ENCODE peak calls at places on chromosomes 13 and 19, in ten cellular contexts. P is colonic mucosa, N is testis, L is hepatocyte, S is foreskin keratinocyte, K is PC-3, C is body of pancreas, B is cardiac muscle cell, J is heart right ventricle, F is A549. A is an unnamed sample.

GRCh38 chr19:50205681-50206138 is 2.3 kb downstream of the MYH14 start:
- DNase-seq in P (peak), N (no peak), L (peak), S (no peak), K (no peak), C (peak), B (no peak), J (no peak), F (no peak), A (peak)

GRCh38 chr19:12603714-12604113 is 6.9 kb downstream of the ZNF490 start:
- DNase-seq in P (no peak), N (no peak), L (no peak), S (no peak), K (no peak), C (no peak), B (no peak), J (no peak), F (no peak), A (no peak)

GRCh38 chr13:30266751-30267150 is 40.6 kb downstream of the KATNAL1 start:
- DNase-seq in P (no peak), N (no peak), L (no peak), S (no peak), K (no peak), C (no peak), B (no peak), J (no peak), F (no peak), A (no peak)

GRCh38 chr19:12289790-12290065 is 5.0 kb downstream of the ZNF44 start:
- DNase-seq in P (no peak), N (no peak), L (no peak), S (no peak), K (no peak), C (no peak), B (no peak), J (no peak), F (no peak), A (no peak)

GRCh38 chr19:21856751-21857150 is 20.8 kb upstream of the ZNF43 start:
- DNase-seq in P (no peak), N (no peak), L (no peak), S (no peak), K (no peak), C (no peak), B (no peak), J (no peak), F (no peak), A (peak)

GRCh38 chr13:36371185-36371584 is 25.0 kb upstream of the SPART start:
- DNase-seq in P (no peak), N (no peak), L (no peak), S (no peak), K (no peak), C (no peak), B (no peak), J (no peak), F (no peak), A (no peak)

GRCh38 chr13:27375686-27376326 is 48.6 kb upstream of the GTF3A start:
- DNase-seq in P (peak), N (peak), L (peak), S (no peak), K (peak), C (peak), B (peak), J (peak), F (peak), A (peak)

GRCh38 chr13:113996912-113997745 is 23.3 kb upstream of the C13orf46 start:
- DNase-seq in P (no peak), N (no peak), L (no peak), S (no peak), K (peak), C (no peak), B (no peak), J (peak), F (no peak), A (no peak)

GRCh38 chr19:53906211-53907192 is 2.6 kb upstream of the CACNG7 start:
- DNase-seq in P (peak), N (peak), L (peak), S (no peak), K (peak), C (peak), B (peak), J (peak), F (peak), A (peak)

GRCh38 chr13:113754242-113754641 is 4.8 kb upstream of the TMEM255B start:
- DNase-seq in P (no peak), N (no peak), L (no peak), S (no peak), K (no peak), C (no peak), B (no peak), J (no peak), F (no peak), A (no peak)

GRCh38 chr19:17982430-17982829 is 15.5 kb downstream of the KCNN1 start:
- DNase-seq in P (no peak), N (no peak), L (no peak), S (no peak), K (no peak), C (no peak), B (no peak), J (no peak), F (no peak), A (no peak)

GRCh38 chr19:8585894-8586750 is 8.9 kb upstream of the MYO1F start:
- DNase-seq in P (peak), N (peak), L (peak), S (no peak), K (peak), C (peak), B (peak), J (peak), F (no peak), A (peak)

GRCh38 chr13:51961493-51962403 is 49.5 kb downstream of the ATP7B start:
- DNase-seq in P (no peak), N (no peak), L (no peak), S (no peak), K (no peak), C (no peak), B (no peak), J (no peak), F (no peak), A (no peak)

GRCh38 chr19:57687363-57688010 is 5.7 kb downstream of the ZNF551 start:
- DNase-seq in P (no peak), N (no peak), L (no peak), S (no peak), K (no peak), C (no peak), B (no peak), J (no peak), F (no peak), A (no peak)

GRCh38 chr19:1505012-1505411 is 7.8 kb downstream of the ADAMTSL5 start:
- DNase-seq in P (no peak), N (no peak), L (no peak), S (no peak), K (no peak), C (no peak), B (no peak), J (no peak), F (no peak), A (no peak)
- TF ChIP-seq CTCF in P (no peak), N (no peak), L (no peak), S (no peak), K (no peak), C (no peak), B (no peak), J (no peak), F (no peak), A (no peak)

GRCh38 chr19:51702754-51703654 is 9.9 kb downstream of the SPACA6 start:
- DNase-seq in P (peak), N (no peak), L (peak), S (peak), K (no peak), C (peak), B (no peak), J (peak), F (no peak), A (peak)

GRCh38 chr19:51702103-51702753 is 9.1 kb downstream of the SPACA6 start:
- DNase-seq in P (peak), N (peak), L (peak), S (peak), K (peak), C (peak), B (peak), J (peak), F (peak), A (peak)

GRCh38 chr19:51704601-51705000 is 11.5 kb downstream of the SPACA6 start:
- DNase-seq in P (no peak), N (no peak), L (no peak), S (no peak), K (no peak), C (no peak), B (no peak), J (no peak), F (no peak), A (no peak)

GRCh38 chr19:51701468-51702100 is 8.5 kb downstream of the SPACA6 start:
- DNase-seq in P (no peak), N (no peak), L (no peak), S (no peak), K (no peak), C (no peak), B (no peak), J (no peak), F (no peak), A (no peak)

DNA sequence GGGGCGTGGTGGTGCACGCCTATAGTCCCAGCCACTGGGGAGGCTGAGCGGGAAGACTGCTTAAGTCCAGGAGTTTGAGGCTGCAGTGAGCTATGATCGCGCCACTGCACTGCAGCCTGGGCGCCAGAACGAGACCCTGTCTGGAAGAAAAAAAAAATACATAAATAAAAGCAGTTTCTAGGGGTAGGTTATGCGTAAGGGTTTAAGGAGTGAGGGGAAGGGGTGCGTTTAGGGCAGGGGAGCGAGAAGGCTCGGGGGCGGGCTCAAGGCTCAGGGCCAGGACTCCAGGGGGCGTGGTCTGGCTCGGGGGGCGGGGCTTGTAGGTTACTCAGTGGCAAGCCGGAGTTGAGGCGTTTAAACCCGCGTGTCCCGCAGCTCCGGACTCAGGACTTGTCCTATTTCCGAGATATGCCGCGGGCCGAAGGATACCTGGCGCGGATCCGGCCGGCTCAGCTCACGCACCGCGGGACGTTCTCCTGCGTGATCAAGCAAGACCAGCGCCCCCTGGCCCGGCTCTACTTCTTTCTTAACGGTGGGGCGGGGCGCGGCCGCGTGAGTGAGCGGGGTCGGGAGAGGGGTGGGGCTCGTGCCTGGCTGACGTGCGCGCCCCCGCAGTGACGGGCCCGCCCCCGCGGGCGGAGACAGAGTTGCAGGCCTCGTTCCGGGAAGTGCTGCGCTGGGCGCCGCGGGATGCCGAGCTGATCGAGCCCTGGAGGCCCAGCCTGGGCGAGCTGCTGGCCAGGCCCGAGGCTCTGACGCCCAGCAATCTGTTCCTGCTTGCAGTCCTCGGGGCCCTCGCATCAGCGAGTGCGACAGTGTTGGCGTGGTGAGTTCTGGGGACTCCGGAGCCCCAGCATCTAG is 10.8 kb downstream of the SPACA6 start:
- DNase-seq in P (peak), N (peak), L (peak), S (peak), K (peak), C (peak), B (peak), J (peak), F (peak), A (peak)
- H3K27ac ChIP-seq in P (peak), N (peak), L (peak), S (peak), K (peak), C (peak), B (peak), J (peak), F (peak), A (no peak)

DNA sequence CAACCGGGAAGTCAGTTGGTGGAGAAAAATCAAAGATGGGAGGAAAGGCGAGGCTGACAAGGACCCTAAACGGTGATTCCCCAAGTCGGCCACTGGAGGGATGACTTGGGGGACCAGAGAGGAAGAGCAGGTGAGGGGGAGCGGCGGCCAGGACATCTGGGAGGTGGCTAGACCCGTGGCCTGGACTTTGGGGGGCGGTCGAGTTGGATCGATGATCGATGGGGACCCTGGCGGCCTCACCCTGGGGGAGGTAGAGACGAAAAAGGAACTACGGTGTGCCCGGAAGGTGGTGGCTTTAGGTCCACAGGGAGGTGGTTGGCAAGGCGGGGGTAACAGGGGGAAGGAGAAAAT is 7.6 kb upstream of the CIRBP start:
- DNase-seq in P (no peak), N (no peak), L (no peak), S (no peak), K (no peak), C (no peak), B (no peak), J (no peak), F (no peak), A (peak)
- TF ChIP-seq CTCF in P (no peak), N (peak), L (peak), S (peak), K (peak), C (no peak), B (peak), J (no peak), F (no peak), A (peak)

GRCh38 chr13:106858910-106859309 is 291.0 kb upstream of the ARGLU1 start:
- DNase-seq in P (no peak), N (no peak), L (no peak), S (peak), K (peak), C (no peak), B (no peak), J (no peak), F (no peak), A (peak)
- H3K27ac ChIP-seq in P (no peak), N (no peak), L (peak), S (no peak), K (peak), C (no peak), B (no peak), J (no peak), F (no peak), A (peak)

GRCh38 chr13:33352520-33352919 is 67.0 kb upstream of the STARD13 start:
- DNase-seq in P (no peak), N (no peak), L (no peak), S (no peak), K (no peak), C (no peak), B (no peak), J (no peak), F (no peak), A (no peak)

GRCh38 chr13:33351324-33351723 is 65.8 kb upstream of the STARD13 start:
- DNase-seq in P (peak), N (no peak), L (no peak), S (peak), K (peak), C (no peak), B (no peak), J (no peak), F (no peak), A (no peak)

GRCh38 chr13:33352023-33352422 is 66.5 kb upstream of the STARD13 start:
- DNase-seq in P (no peak), N (no peak), L (peak), S (no peak), K (no peak), C (no peak), B (no peak), J (no peak), F (no peak), A (no peak)

GRCh38 chr13:33353646-33354045 is 68.1 kb upstream of the STARD13 start:
- DNase-seq in P (no peak), N (no peak), L (no peak), S (no peak), K (no peak), C (no peak), B (no peak), J (no peak), F (no peak), A (no peak)

GRCh38 chr13:33353210-33353609 is 67.7 kb upstream of the STARD13 start:
- DNase-seq in P (peak), N (peak), L (no peak), S (no peak), K (no peak), C (no peak), B (no peak), J (peak), F (no peak), A (no peak)
- TF ChIP-seq CTCF in P (no peak), N (no peak), L (no peak), S (no peak), K (no peak), C (no peak), B (no peak), J (no peak), F (no peak), A (no peak)

DNA sequence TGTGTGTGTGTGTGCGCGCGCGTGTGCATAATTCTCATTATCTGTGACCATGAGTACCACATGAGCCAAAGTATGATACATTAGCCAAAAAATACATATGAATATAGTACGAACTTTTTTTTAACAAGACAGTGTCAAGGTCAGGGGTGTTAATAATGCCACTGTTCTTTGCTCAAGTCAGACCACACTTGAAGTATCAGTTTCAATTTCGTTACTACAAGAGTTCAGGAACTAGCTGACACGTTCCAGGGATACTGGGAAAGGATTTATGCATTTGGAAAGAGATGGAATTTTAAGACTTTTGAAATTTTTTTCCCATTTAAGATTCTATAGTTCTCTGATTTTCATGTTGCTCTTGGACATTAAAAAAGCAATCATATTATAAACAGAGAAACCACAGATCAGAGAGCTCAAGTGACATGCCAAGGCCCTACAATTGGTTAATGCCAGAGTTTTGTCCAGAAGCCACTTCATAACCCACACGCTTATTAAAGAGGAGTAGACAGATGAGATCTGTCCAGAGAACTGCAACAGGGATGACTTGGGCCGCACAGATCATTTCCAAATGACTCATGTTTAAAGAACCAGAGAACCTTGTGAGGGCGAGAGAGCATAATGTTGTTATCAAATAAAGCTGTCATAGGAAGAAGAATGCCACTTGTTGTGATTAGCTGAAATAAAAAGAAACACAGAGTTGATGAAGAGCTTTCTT is 718.8 kb upstream of the SGCG start:
- DNase-seq in P (no peak), N (no peak), L (no peak), S (no peak), K (no peak), C (no peak), B (no peak), J (no peak), F (no peak), A (no peak)
- H3K27ac ChIP-seq in P (no peak), N (no peak), L (no peak), S (no peak), K (no peak), C (no peak), B (no peak), J (peak), F (no peak), A (no peak)

GRCh38 chr13:112204376-112204775 is 137.4 kb downstream of the SOX1 start:
- DNase-seq in P (no peak), N (no peak), L (no peak), S (no peak), K (no peak), C (no peak), B (no peak), J (no peak), F (no peak), A (no peak)
- TF ChIP-seq CTCF in P (no peak), N (no peak), L (no peak), S (no peak), K (no peak), C (no peak), B (no peak), J (no peak), F (no peak), A (no peak)

GRCh38 chr13:76884571-76885202 is 1.5 kb downstream of the KCTD12 start:
- DNase-seq in P (peak), N (peak), L (peak), S (no peak), K (peak), C (no peak), B (peak), J (no peak), F (no peak), A (no peak)
- H3K27ac ChIP-seq in P (peak), N (peak), L (peak), S (no peak), K (no peak), C (no peak), B (peak), J (peak), F (no peak), A (no peak)

GRCh38 chr13:112065867-112066623 is 904 bp upstream of the SOX1 start:
- DNase-seq in P (no peak), N (no peak), L (no peak), S (no peak), K (no peak), C (no peak), B (no peak), J (no peak), F (no peak), A (peak)
- TF ChIP-seq CTCF in P (no peak), N (no peak), L (no peak), S (no peak), K (no peak), C (no peak), B (no peak), J (no peak), F (no peak), A (no peak)

GRCh38 chr19:38252385-38252784 is 3.8 kb downstream of the PPP1R14A start:
- DNase-seq in P (no peak), N (no peak), L (no peak), S (no peak), K (no peak), C (no peak), B (no peak), J (no peak), F (no peak), A (no peak)

GRCh38 chr19:38250428-38250820 is 5.8 kb downstream of the PPP1R14A start:
- DNase-seq in P (no peak), N (no peak), L (no peak), S (no peak), K (no peak), C (no peak), B (no peak), J (no peak), F (no peak), A (no peak)

GRCh38 chr19:38252935-38253691 is 3.1 kb downstream of the PPP1R14A start:
- DNase-seq in P (no peak), N (no peak), L (peak), S (no peak), K (no peak), C (no peak), B (peak), J (peak), F (no peak), A (no peak)

GRCh38 chr19:38250821-38251563 is 5.2 kb downstream of the PPP1R14A start:
- DNase-seq in P (peak), N (peak), L (peak), S (no peak), K (no peak), C (peak), B (peak), J (peak), F (no peak), A (peak)

GRCh38 chr19:38251564-38252051 is 4.6 kb downstream of the PPP1R14A start:
- DNase-seq in P (no peak), N (peak), L (peak), S (peak), K (no peak), C (no peak), B (no peak), J (peak), F (no peak), A (peak)
- H3K27ac ChIP-seq in P (peak), N (peak), L (peak), S (peak), K (no peak), C (no peak), B (peak), J (peak), F (no peak), A (peak)